ENCODE peak calls at places on chromosomes 1 and 21, in seven cellular contexts. U is endothelial cell, M is PC-9, K is uterus, W is A673, E is GM13977, F is A549. Z is an unnamed sample.

GRCh38 chr1:208029381-208030319 is 118.7 kb upstream of the CD34 start:
- DNase-seq in U (no peak), M (peak), K (peak), W (no peak), E (no peak), F (no peak), Z (no peak)

GRCh38 chr1:159867322-159868064 is 5.0 kb upstream of the VSIG8 start:
- DNase-seq in U (no peak), M (peak), K (peak), W (no peak), E (no peak), F (no peak), Z (no peak)

GRCh38 chr1:61472876-61473275 is 252.1 kb downstream of the TM2D1 start:
- DNase-seq in U (no peak), M (no peak), K (no peak), W (no peak), E (no peak), F (no peak), Z (no peak)

GRCh38 chr21:31886896-31887595 is 14.2 kb downstream of the HUNK start:
- DNase-seq in U (no peak), M (no peak), K (no peak), W (no peak), E (no peak), F (no peak), Z (no peak)

GRCh38 chr1:161473363-161473762 is 31.9 kb upstream of the FCGR2A start:
- DNase-seq in U (no peak), M (no peak), K (no peak), W (peak), E (no peak), F (no peak), Z (no peak)

GRCh38 chr1:53947172-53947835 is 1.2 kb downstream of the LRRC42 start:
- DNase-seq in U (no peak), M (no peak), K (peak), W (no peak), E (no peak), F (no peak), Z (no peak)

GRCh38 chr1:179753061-179753460 is 10.0 kb downstream of the FAM163A start:
- DNase-seq in U (no peak), M (no peak), K (no peak), W (no peak), E (no peak), F (no peak), Z (no peak)

GRCh38 chr1:5915587-5916571 is 76.3 kb downstream of the NPHP4 start:
- DNase-seq in U (no peak), M (peak), K (no peak), W (peak), E (peak), F (peak), Z (peak)

GRCh38 chr1:113701429-113701828 is 57.9 kb downstream of the PHTF1 start:
- DNase-seq in U (no peak), M (no peak), K (no peak), W (peak), E (no peak), F (no peak), Z (no peak)

GRCh38 chr1:156742801-156743200 is 1.9 kb upstream of the MRPL24 start:
- DNase-seq in U (no peak), M (no peak), K (no peak), W (no peak), E (no peak), F (no peak), Z (no peak)

GRCh38 chr1:187280051-187280450 is 451.3 kb downstream of the PLA2G4A start:
- DNase-seq in U (no peak), M (no peak), K (no peak), W (no peak), E (no peak), F (no peak), Z (no peak)

GRCh38 chr1:210328032-210328745 is 513 bp upstream of the HHAT start:
- DNase-seq in U (no peak), M (no peak), K (peak), W (no peak), E (peak), F (no peak), Z (no peak)

GRCh38 chr1:204103121-204103741 is 30.3 kb downstream of the SOX13 start:
- DNase-seq in U (no peak), M (no peak), K (no peak), W (no peak), E (no peak), F (no peak), Z (no peak)

GRCh38 chr1:167984886-167985489 is 48.1 kb upstream of the MPC2 start:
- DNase-seq in U (no peak), M (no peak), K (no peak), W (no peak), E (no peak), F (no peak), Z (no peak)

GRCh38 chr21:43734830-43735229 is 15.9 kb downstream of the PDXK start:
- DNase-seq in U (no peak), M (no peak), K (no peak), W (no peak), E (no peak), F (no peak), Z (no peak)

GRCh38 chr1:216325946-216326345 is 97.3 kb downstream of the USH2A start:
- DNase-seq in U (no peak), M (no peak), K (no peak), W (peak), E (no peak), F (no peak), Z (no peak)

GRCh38 chr1:152855661-152856060 is 4.1 kb upstream of the LCE7A start:
- DNase-seq in U (no peak), M (no peak), K (no peak), W (no peak), E (no peak), F (no peak), Z (no peak)

GRCh38 chr1:151790071-151790939 is at the start of gene TDRKH:
- DNase-seq in U (peak), M (peak), K (peak), W (peak), E (peak), F (peak), Z (peak)
- TF ChIP-seq CTCF in U (no peak), M (peak), K (peak), W (peak), E (peak), F (peak), Z (peak)

GRCh38 chr1:110085666-110086065 is 15.2 kb upstream of the ALX3 start:
- DNase-seq in U (no peak), M (no peak), K (no peak), W (no peak), E (no peak), F (no peak), Z (no peak)

GRCh38 chr1:110083453-110084225 is 13.2 kb upstream of the ALX3 start:
- DNase-seq in U (no peak), M (no peak), K (no peak), W (no peak), E (peak), F (no peak), Z (no peak)

GRCh38 chr1:110086959-110087358 is 16.5 kb upstream of the ALX3 start:
- DNase-seq in U (no peak), M (peak), K (no peak), W (no peak), E (no peak), F (no peak), Z (no peak)

GRCh38 chr1:110084226-110085078 is 14.0 kb upstream of the ALX3 start:
- DNase-seq in U (no peak), M (peak), K (peak), W (peak), E (peak), F (no peak), Z (no peak)

DNA sequence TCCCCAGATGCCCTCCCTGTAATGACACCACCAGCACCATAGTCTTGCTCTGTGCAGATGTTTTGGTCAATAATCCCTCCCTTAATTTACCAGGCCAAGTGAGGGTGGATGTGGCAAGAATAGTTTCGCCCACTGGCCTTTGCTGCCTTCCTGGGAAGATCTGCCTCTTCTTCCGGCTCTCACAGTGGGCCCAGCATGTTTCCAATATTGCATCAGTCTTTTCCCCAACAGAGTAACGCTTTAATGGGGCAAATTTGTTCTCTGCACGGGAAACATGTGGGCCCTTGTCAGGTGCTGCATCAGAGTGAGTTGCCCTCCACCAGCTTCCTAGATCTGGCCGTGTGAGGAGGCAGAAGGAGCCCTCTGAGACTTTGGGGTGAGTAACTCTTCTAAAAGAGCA is 12.0 kb upstream of the ALX3 start:
- DNase-seq in U (no peak), M (no peak), K (no peak), W (peak), E (no peak), F (no peak), Z (no peak)
- TF ChIP-seq CTCF in U (no peak), M (no peak), K (no peak), W (no peak), E (no peak), F (no peak), Z (no peak)

GRCh38 chr1:193338194-193338593 is 151.8 kb upstream of the B3GALT2 start:
- DNase-seq in U (no peak), M (no peak), K (no peak), W (no peak), E (peak), F (no peak), Z (no peak)
- TF ChIP-seq CTCF in U (no peak), M (no peak), K (no peak), W (no peak), E (peak), F (peak), Z (no peak)

GRCh38 chr1:198106007-198106406 is 50.8 kb upstream of the NEK7 start:
- DNase-seq in U (no peak), M (no peak), K (no peak), W (no peak), E (no peak), F (no peak), Z (no peak)
- TF ChIP-seq CTCF in U (no peak), M (no peak), K (no peak), W (no peak), E (no peak), F (no peak), Z (no peak)

GRCh38 chr1:15051898-15052528 is 101.5 kb upstream of the TMEM51 start:
- DNase-seq in U (no peak), M (no peak), K (no peak), W (no peak), E (no peak), F (no peak), Z (no peak)
- TF ChIP-seq CTCF in U (no peak), M (no peak), K (no peak), W (no peak), E (no peak), F (no peak), Z (no peak)

Z was measured in neural crest cell.